ENCODE peak calls at places on chromosomes 3 and 15, in four cellular contexts. One of them, this sample, is unnamed.

GRCh38 chr15:70863450-70864218 is 9.7 kb upstream of the LARP6 start:
- DNase-seq in hepatocyte: peak; percentile 38
- DNase-seq in NCI-H1417: no peak
- DNase-seq in AG08396: peak; percentile 80
- DNase-seq in this sample: no peak

GRCh38 chr3:189519458-189519857 is 111.7 kb upstream of the TP63 start:
- DNase-seq in AG08396: no peak
- DNase-seq in NCI-H1417: no peak
- DNase-seq in hepatocyte: no peak
- DNase-seq in this sample: no peak

GRCh38 chr3:80993241-80993945 is 768.1 kb downstream of the GBE1 start:
- DNase-seq in hepatocyte: no peak
- DNase-seq in AG08396: no peak
- DNase-seq in NCI-H1417: no peak
- DNase-seq in this sample: no peak

GRCh38 chr15:57477736-57478522 is 101.6 kb downstream of the CGNL1 start:
- DNase-seq in AG08396: no peak
- DNase-seq in hepatocyte: peak; percentile 71
- DNase-seq in NCI-H1417: no peak
- DNase-seq in this sample: no peak

GRCh38 chr15:62047278-62047847 is 12.9 kb downstream of the VPS13C start:
- DNase-seq in hepatocyte: no peak
- DNase-seq in AG08396: no peak
- DNase-seq in NCI-H1417: no peak
- DNase-seq in this sample: no peak

GRCh38 chr3:178536271-178537079 is at the start of gene KCNMB2:
- DNase-seq in hepatocyte: peak; percentile 15
- DNase-seq in NCI-H1417: peak; percentile 93
- DNase-seq in AG08396: no peak
- DNase-seq in this sample: peak; percentile 64

GRCh38 chr3:56468184-56469106 is at the start of gene ERC2:
- DNase-seq in NCI-H1417: peak; percentile 74
- DNase-seq in hepatocyte: peak; percentile 82
- DNase-seq in AG08396: peak; percentile 56
- DNase-seq in this sample: peak; percentile 59

GRCh38 chr3:141274411-141275031 is 42.9 kb downstream of the PXYLP1 start:
- DNase-seq in AG08396: no peak
- DNase-seq in hepatocyte: no peak
- DNase-seq in NCI-H1417: no peak
- DNase-seq in this sample: no peak

GRCh38 chr3:121330586-121330985 is 215.2 kb downstream of the POLQ start:
- DNase-seq in NCI-H1417: no peak
- DNase-seq in hepatocyte: no peak
- DNase-seq in AG08396: no peak
- DNase-seq in this sample: no peak

GRCh38 chr15:33007295-33007855 is 187.1 kb downstream of the FMN1 start:
- DNase-seq in NCI-H1417: no peak
- DNase-seq in AG08396: no peak
- DNase-seq in hepatocyte: peak; percentile 16
- DNase-seq in this sample: no peak